ENCODE peak calls at places on chromosomes 3 and 15, in five cellular contexts. A, D, U, W and H are unnamed samples.
A peak's percentile ranks its signal among the peaks of the same experiment; 100 is the strongest.

GRCh38 chr3:63193647-63194046 is 84.5 kb upstream of the SYNPR start:
- DNase-seq in A (peak; percentile 2), U (no peak), D (no peak), W (peak; percentile 46), H (no peak)

GRCh38 chr3:98038241-98038640 is 3.1 kb upstream of the GABRR3 start:
- DNase-seq in U (no peak), W (peak; percentile 56), A (no peak), D (no peak), H (no peak)

GRCh38 chr15:43204016-43204901 is 16.6 kb downstream of the EPB42 start:
- DNase-seq in A (peak; percentile 52), U (peak; percentile 54), W (peak; percentile 80), D (peak; percentile 36), H (peak; percentile 28)

GRCh38 chr3:186060222-186060621 is 48.7 kb downstream of the ETV5 start:
- DNase-seq in U (no peak), D (no peak), A (peak; percentile 75), W (no peak), H (no peak)

GRCh38 chr15:100078511-100079220 is 263.1 kb downstream of the ADAMTS17 start:
- DNase-seq in U (no peak), D (no peak), W (no peak), A (no peak), H (no peak)

GRCh38 chr3:58637509-58637908 is 29.1 kb downstream of the FAM3D start:
- DNase-seq in U (no peak), A (no peak), D (no peak), W (no peak), H (no peak)

GRCh38 chr3:45199837-45200648 is 26.0 kb downstream of the TMEM158 start:
- DNase-seq in U (no peak), W (peak; percentile 95), D (no peak), A (no peak), H (no peak)

GRCh38 chr15:36156855-36157521 is 422.4 kb upstream of the CDIN1 start:
- DNase-seq in U (no peak), A (no peak), W (peak; percentile 80), D (peak; percentile 45), H (no peak)

GRCh38 chr3:101846709-101847108 is 2.6 kb upstream of the NFKBIZ start:
- DNase-seq in U (no peak), D (no peak), W (no peak), A (no peak), H (no peak)

GRCh38 chr3:4835616-4836043 is 143.6 kb upstream of the BHLHE40 start:
- DNase-seq in A (no peak), U (no peak), W (no peak), D (no peak), H (no peak)

GRCh38 chr3:27147215-27147614 is 222.0 kb downstream of the NEK10 start:
- DNase-seq in U (no peak), D (no peak), W (peak; percentile 55), A (no peak), H (no peak)

GRCh38 chr15:65032823-65033537 is 3.5 kb upstream of the MTFMT start:
- DNase-seq in A (peak; percentile 76), D (peak; percentile 42), U (no peak), W (peak; percentile 63), H (peak; percentile 39)

GRCh38 chr15:80614711-80615360 is 80.3 kb upstream of the ABHD17C start:
- DNase-seq in W (no peak), U (no peak), A (no peak), D (no peak), H (no peak)

GRCh38 chr15:98039596-98039995 is 79.1 kb downstream of the ARRDC4 start:
- DNase-seq in U (no peak), W (no peak), D (no peak), A (no peak), H (no peak)

GRCh38 chr15:41115088-41115651 is 910 bp downstream of the INO80 start:
- DNase-seq in W (peak; percentile 36), D (no peak), U (no peak), A (peak; percentile 87), H (no peak)

GRCh38 chr15:81117136-81117535 is 16.9 kb upstream of the CFAP161 start:
- DNase-seq in A (no peak), W (peak; percentile 62), U (no peak), D (no peak), H (no peak)

GRCh38 chr15:36905908-36906307 is 194.4 kb downstream of the MEIS2 start:
- DNase-seq in W (peak; percentile 62), A (no peak), D (no peak), U (no peak), H (no peak)

GRCh38 chr3:187274977-187275338 is 16.6 kb downstream of the MASP1 start:
- DNase-seq in U (no peak), A (no peak), W (no peak), D (no peak), H (no peak)

GRCh38 chr3:53846851-53847155 is 435 bp downstream of the IL17RB start:
- DNase-seq in W (no peak), D (no peak), A (no peak), U (no peak), H (no peak)

GRCh38 chr15:52013151-52013791 is 5.7 kb upstream of the MAPK6 start:
- DNase-seq in A (peak; percentile 73), W (peak; percentile 61), D (no peak), U (no peak), H (no peak)

GRCh38 chr3:34150987-34151386 is 352.6 kb downstream of the PDCD6IP start:
- DNase-seq in W (no peak), A (peak; percentile 37), U (no peak), D (no peak), H (no peak)

DNA sequence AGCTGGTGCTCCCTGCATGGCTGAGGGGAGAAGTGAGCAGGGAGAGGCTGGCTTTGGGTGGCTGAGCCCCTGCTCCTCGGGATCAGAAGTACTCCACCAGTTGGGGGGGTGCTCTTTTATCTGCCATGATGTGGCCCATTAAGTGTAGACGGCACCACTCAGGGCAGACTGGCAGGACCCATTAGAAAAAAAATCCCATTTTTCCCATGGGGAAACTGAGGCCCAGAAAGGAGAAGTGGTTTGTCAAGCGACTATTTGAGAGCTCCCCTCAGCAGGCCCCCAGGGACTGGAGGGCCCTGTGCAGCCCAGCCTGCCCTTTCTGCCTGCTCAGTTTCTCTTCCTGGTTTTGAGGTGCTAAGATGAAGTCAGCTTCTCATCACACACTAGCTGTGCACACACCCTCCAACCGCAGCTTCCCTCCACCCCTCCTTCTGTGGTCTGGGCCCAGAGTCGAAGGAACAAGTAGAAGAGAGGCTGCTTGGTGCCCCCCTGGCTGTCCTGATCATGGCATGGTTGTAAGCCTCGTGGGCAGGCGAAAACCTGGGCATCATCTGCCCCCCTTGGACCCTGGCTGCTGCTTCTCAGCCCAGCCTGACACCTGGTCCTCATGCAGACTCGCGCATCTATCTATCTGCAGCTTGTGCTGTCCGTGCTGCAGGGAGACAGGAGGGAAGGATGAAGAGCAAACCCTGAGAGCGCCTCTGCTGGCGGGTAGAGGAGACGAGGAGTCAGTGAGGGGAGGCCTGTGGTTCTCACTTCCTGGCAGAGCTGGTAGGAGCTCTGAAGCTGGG is 5.6 kb downstream of the CSK start:
- DNase-seq in A (peak; percentile 97), U (peak; percentile 85), D (peak; percentile 57), W (peak; percentile 72), H (peak; percentile 82)
- TF ChIP-seq CTCF in A (peak; percentile 88), U (peak; percentile 83), D (peak; percentile 55), W (peak; percentile 74), H (no peak)

GRCh38 chr15:90266485-90266884 is 1.0 kb downstream of the NGRN start:
- DNase-seq in U (no peak), W (peak; percentile 56), A (no peak), D (no peak), H (no peak)
- TF ChIP-seq CTCF in U (no peak), W (no peak), A (no peak), D (no peak), H (no peak)

GRCh38 chr3:133942761-133943535 is 47.3 kb upstream of the RAB6B start:
- DNase-seq in W (no peak), A (no peak), D (no peak), U (no peak), H (no peak)

GRCh38 chr3:133943639-133944131 is 48.0 kb upstream of the RAB6B start:
- DNase-seq in W (peak; percentile 97), D (no peak), A (no peak), U (no peak), H (no peak)

GRCh38 chr3:133939496-133939835 is 43.8 kb upstream of the RAB6B start:
- DNase-seq in W (no peak), U (no peak), D (no peak), A (no peak), H (no peak)

GRCh38 chr3:133940536-133940935 is 44.9 kb upstream of the RAB6B start:
- DNase-seq in U (no peak), W (no peak), A (no peak), D (no peak), H (no peak)

GRCh38 chr3:133941390-133941789 is 45.7 kb upstream of the RAB6B start:
- DNase-seq in U (no peak), D (no peak), A (no peak), W (peak; percentile 27), H (no peak)
- TF ChIP-seq CTCF in U (no peak), D (no peak), A (no peak), W (no peak), H (no peak)

GRCh38 chr3:121855555-121855954 is 20.5 kb downstream of the EAF2 start:
- DNase-seq in W (peak; percentile 6), A (peak; percentile 46), U (no peak), D (no peak), H (no peak)
- TF ChIP-seq CTCF in W (peak; percentile 13), A (no peak), U (no peak), D (peak; percentile 32), H (no peak)

GRCh38 chr3:16884748-16885587 is at the start of gene PLCL2:
- DNase-seq in A (peak; percentile 82), D (peak; percentile 54), W (peak; percentile 46), U (peak; percentile 75), H (no peak)
- TF ChIP-seq CTCF in A (no peak), D (no peak), W (no peak), U (no peak), H (no peak)